ENCODE peak calls at places on chromosomes 6 and 20, in seven cellular contexts. S is foreskin fibroblast, C is heart left ventricle, B is GM13977, Y is GM12865, R is HFFc6, Z is WTC11. L is an unnamed sample.

GRCh38 chr6:157530724-157531168 is 149.8 kb downstream of the ZDHHC14 start:
- DNase-seq in S (no peak), C (no peak), B (no peak), Y (no peak), R (no peak), Z (no peak), L (no peak)

GRCh38 chr6:40852667-40853383 is 186.2 kb downstream of the UNC5CL start:
- DNase-seq in S (peak; percentile 4), C (no peak), B (no peak), Y (peak; percentile 3), R (peak; percentile 33), Z (peak; percentile 68), L (no peak)

GRCh38 chr6:169807699-169808607 is 56.5 kb downstream of the ERMARD start:
- DNase-seq in S (no peak), C (no peak), B (no peak), Y (no peak), R (no peak), Z (no peak), L (no peak)

GRCh38 chr6:146029573-146030184 is 817 bp downstream of the GRM1 start:
- DNase-seq in S (no peak), C (no peak), B (no peak), Y (no peak), R (no peak), Z (no peak), L (no peak)

GRCh38 chr6:33206027-33206863 is 1.8 kb downstream of the HSD17B8 start:
- DNase-seq in S (peak; percentile 28), C (no peak), B (no peak), Y (no peak), R (peak; percentile 23), Z (no peak), L (no peak)

GRCh38 chr6:137866200-137866913 is 702 bp upstream of the TNFAIP3 start:
- DNase-seq in S (peak; percentile 55), C (peak; percentile 55), B (peak; percentile 56), Y (no peak), R (no peak), Z (peak; percentile 43), L (peak; percentile 13)

GRCh38 chr6:36345681-36346417 is 9.2 kb upstream of the BNIP5 start:
- DNase-seq in S (no peak), C (no peak), B (no peak), Y (no peak), R (no peak), Z (peak; percentile 54), L (no peak)

GRCh38 chr20:53028337-53029007 is 56.3 kb downstream of the TSHZ2 start:
- DNase-seq in S (no peak), C (no peak), B (no peak), Y (no peak), R (no peak), Z (no peak), L (no peak)

GRCh38 chr6:108968325-108968724 is 120.1 kb downstream of the ARMC2 start:
- DNase-seq in S (no peak), C (no peak), B (no peak), Y (no peak), R (no peak), Z (peak; percentile 52), L (no peak)

GRCh38 chr6:135909737-135910387 is 58.4 kb downstream of the PDE7B start:
- DNase-seq in S (peak; percentile 51), C (no peak), B (peak; percentile 66), Y (peak; percentile 82), R (peak; percentile 43), Z (peak; percentile 61), L (peak; percentile 19)

GRCh38 chr6:111154981-111155380 is 67.7 kb downstream of the SLC16A10 start:
- DNase-seq in S (no peak), C (no peak), B (no peak), Y (no peak), R (no peak), Z (no peak), L (no peak)

DNA sequence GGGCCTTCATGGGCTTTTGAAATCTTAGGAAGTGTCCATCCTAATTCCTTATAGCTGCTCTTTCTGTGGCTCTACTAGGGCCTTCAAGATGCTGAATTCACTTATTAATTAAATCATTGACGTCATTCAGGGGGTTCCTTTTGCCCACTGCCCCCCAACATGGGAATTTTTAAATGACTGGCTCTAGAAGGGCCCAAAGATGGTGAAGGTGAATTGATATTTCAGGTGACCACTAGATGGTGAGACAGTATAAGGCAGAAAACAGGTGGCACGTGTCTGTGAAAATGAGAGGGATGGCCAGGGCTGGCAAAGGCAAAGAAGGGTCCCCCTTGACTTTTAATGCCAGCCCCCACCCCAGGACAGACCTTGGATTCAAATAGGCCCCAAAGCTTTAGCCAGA is 11.8 kb downstream of the GNAS start:
- DNase-seq in S (no peak), C (no peak), B (no peak), Y (peak; percentile 41), R (no peak), Z (no peak), L (no peak)
- TF ChIP-seq CTCF in S (no peak), C (peak; percentile 28), B (peak; percentile 60), Y (peak; percentile 38), R (peak; percentile 45), Z (no peak), L (peak; percentile 19)

GRCh38 chr6:51542466-51542865 is 544.9 kb downstream of the PKHD1 start:
- DNase-seq in S (no peak), C (no peak), B (no peak), Y (no peak), R (no peak), Z (no peak), L (no peak)

GRCh38 chr6:51536728-51537127 is 550.7 kb downstream of the PKHD1 start:
- DNase-seq in S (no peak), C (no peak), B (no peak), Y (no peak), R (no peak), Z (no peak), L (no peak)

DNA sequence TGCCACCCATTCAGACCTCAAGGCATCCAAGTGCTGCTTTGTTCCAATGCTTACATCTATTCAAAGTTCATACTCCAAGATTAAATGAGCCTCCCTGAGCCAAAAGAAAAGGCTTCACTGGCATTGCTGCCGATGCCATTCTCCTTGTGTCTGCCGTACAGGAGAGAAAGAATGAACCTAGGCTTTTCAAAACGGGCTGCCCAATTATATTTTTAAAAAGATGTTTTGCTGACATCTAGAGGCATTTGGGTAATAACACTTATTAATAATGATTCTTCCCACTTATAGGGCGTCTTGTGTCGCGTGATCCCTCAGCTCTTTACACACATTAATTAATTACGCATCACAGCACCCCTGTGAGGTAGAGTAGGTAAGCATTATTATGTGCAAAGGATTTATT is 545.6 kb downstream of the PKHD1 start:
- DNase-seq in S (no peak), C (no peak), B (no peak), Y (no peak), R (no peak), Z (no peak), L (no peak)
- TF ChIP-seq CTCF in S (no peak), C (no peak), B (peak; percentile 8), Y (no peak), R (no peak), Z (no peak), L (no peak)

GRCh38 chr20:62400021-62400420 is 7.1 kb downstream of the CABLES2 start:
- DNase-seq in S (no peak), C (no peak), B (no peak), Y (no peak), R (no peak), Z (no peak), L (no peak)

GRCh38 chr20:62403331-62403730 is 3.8 kb downstream of the CABLES2 start:
- DNase-seq in S (peak; percentile 33), C (no peak), B (no peak), Y (no peak), R (no peak), Z (no peak), L (no peak)

GRCh38 chr20:62400541-62400940 is 6.5 kb downstream of the CABLES2 start:
- DNase-seq in S (no peak), C (no peak), B (no peak), Y (no peak), R (no peak), Z (no peak), L (no peak)

GRCh38 chr20:62402456-62402855 is 4.6 kb downstream of the CABLES2 start:
- DNase-seq in S (peak; percentile 29), C (no peak), B (no peak), Y (no peak), R (no peak), Z (no peak), L (no peak)

GRCh38 chr20:62401331-62401779 is 5.7 kb downstream of the CABLES2 start:
- DNase-seq in S (no peak), C (no peak), B (no peak), Y (no peak), R (no peak), Z (peak; percentile 87), L (no peak)
- TF ChIP-seq CTCF in S (no peak), C (no peak), B (no peak), Y (no peak), R (no peak), Z (peak; percentile 64), L (peak; percentile 39)

DNA sequence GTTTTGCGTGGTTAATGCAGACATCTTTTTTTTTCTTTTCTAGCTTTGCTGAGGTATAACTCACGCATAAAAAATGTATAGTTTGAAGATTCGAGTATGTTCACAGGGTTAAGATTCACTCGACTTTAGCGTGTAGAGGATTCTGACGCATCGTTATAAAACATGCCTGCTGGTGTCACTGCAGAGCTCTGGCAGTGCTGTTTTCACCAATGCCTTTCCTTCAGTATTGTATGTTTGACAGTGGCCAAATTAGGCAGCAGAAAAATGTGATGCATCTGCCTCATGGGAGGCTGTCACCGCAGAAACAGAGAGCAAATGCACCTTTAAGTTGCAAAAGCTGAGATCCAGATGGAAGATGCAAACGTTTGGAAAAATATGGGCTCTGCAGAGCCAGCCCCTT is 18.0 kb upstream of the SIRPB2 start:
- DNase-seq in S (peak; percentile 50), C (no peak), B (peak; percentile 40), Y (peak; percentile 43), R (peak; percentile 52), Z (no peak), L (no peak)
- TF ChIP-seq CTCF in S (peak; percentile 52), C (peak; percentile 40), B (peak; percentile 53), Y (peak; percentile 36), R (peak; percentile 69), Z (no peak), L (peak; percentile 27)

GRCh38 chr6:84197708-84198107 is 29.7 kb downstream of the CEP162 start:
- DNase-seq in S (no peak), C (no peak), B (no peak), Y (no peak), R (no peak), Z (no peak), L (no peak)
- TF ChIP-seq CTCF in S (no peak), C (no peak), B (no peak), Y (no peak), R (no peak), Z (no peak), L (peak; percentile 12)

GRCh38 chr6:16964553-16965499 is 137.0 kb upstream of the STMND1 start:
- DNase-seq in S (peak; percentile 88), C (peak; percentile 73), B (peak; percentile 46), Y (peak; percentile 73), R (peak; percentile 80), Z (peak; percentile 85), L (peak; percentile 67)
- TF ChIP-seq CTCF in S (peak; percentile 90), C (peak; percentile 87), B (peak; percentile 93), Y (peak; percentile 93), R (peak; percentile 98), Z (peak; percentile 82), L (peak; percentile 96)

GRCh38 chr6:23081701-23082100 is 512.3 kb downstream of the HDGFL1 start:
- DNase-seq in S (peak; percentile 27), C (no peak), B (no peak), Y (peak; percentile 0), R (no peak), Z (no peak), L (no peak)
- TF ChIP-seq CTCF in S (no peak), C (peak; percentile 12), B (no peak), Y (no peak), R (no peak), Z (peak; percentile 18), L (peak; percentile 30)

GRCh38 chr20:13659288-13659687 is 20.6 kb upstream of the TASP1 start:
- DNase-seq in S (no peak), C (no peak), B (peak; percentile 38), Y (peak; percentile 76), R (no peak), Z (no peak), L (no peak)
- TF ChIP-seq CTCF in S (no peak), C (no peak), B (no peak), Y (no peak), R (no peak), Z (no peak), L (no peak)

L was measured in progenitor cell of endocrine pancreas.